ENCODE peak calls at places on chromosome 2, in ten cellular contexts. One of them, this sample, is unnamed. For H3K4me1, the result is how much of the 10 kb centered on the place peaks cover.

GRCh38 chr2:70706026-70706795 is 61.8 kb downstream of the ADD2 start:
- DNase-seq in A549: no peak
- DNase-seq in hepatocyte: no peak
- DNase-seq in GM23338: no peak
- DNase-seq in PC-3: no peak
- DNase-seq in mammary epithelial cell: no peak
- DNase-seq in neuronal stem cell: no peak
- DNase-seq in fibroblast of lung: no peak
- DNase-seq in H9: peak
- DNase-seq in GM23248: no peak
- DNase-seq in this sample: no peak

GRCh38 chr2:239950144-239950920 is 74.8 kb downstream of the NDUFA10 start:
- DNase-seq in A549: no peak
- DNase-seq in hepatocyte: no peak
- DNase-seq in GM23338: no peak
- DNase-seq in PC-3: no peak
- DNase-seq in mammary epithelial cell: no peak
- DNase-seq in neuronal stem cell: no peak
- DNase-seq in fibroblast of lung: no peak
- DNase-seq in H9: no peak
- DNase-seq in GM23248: no peak
- DNase-seq in this sample: no peak

GRCh38 chr2:188721231-188721630 is 252.9 kb upstream of the COL3A1 start:
- DNase-seq in A549: no peak
- DNase-seq in hepatocyte: peak
- DNase-seq in GM23338: no peak
- DNase-seq in PC-3: no peak
- DNase-seq in mammary epithelial cell: no peak
- DNase-seq in neuronal stem cell: no peak
- DNase-seq in fibroblast of lung: peak
- DNase-seq in H9: no peak
- DNase-seq in GM23248: peak
- DNase-seq in this sample: no peak

GRCh38 chr2:45184606-45185005 is 175.4 kb upstream of the SIX2 start:
- DNase-seq in A549: peak
- DNase-seq in hepatocyte: no peak
- DNase-seq in GM23338: no peak
- DNase-seq in PC-3: peak
- DNase-seq in mammary epithelial cell: peak
- DNase-seq in neuronal stem cell: no peak
- DNase-seq in fibroblast of lung: peak
- DNase-seq in H9: no peak
- DNase-seq in GM23248: peak
- DNase-seq in this sample: no peak

GRCh38 chr2:238727585-238728321 is 120.1 kb upstream of the TWIST2 start:
- DNase-seq in A549: no peak
- DNase-seq in hepatocyte: peak
- DNase-seq in GM23338: no peak
- DNase-seq in PC-3: no peak
- DNase-seq in mammary epithelial cell: no peak
- DNase-seq in neuronal stem cell: no peak
- DNase-seq in fibroblast of lung: peak
- DNase-seq in H9: no peak
- DNase-seq in GM23248: peak
- DNase-seq in this sample: no peak

GRCh38 chr2:7508220-7508943 is 591.2 kb downstream of the RNF144A start:
- DNase-seq in A549: no peak
- DNase-seq in hepatocyte: no peak
- DNase-seq in GM23338: no peak
- DNase-seq in PC-3: peak
- DNase-seq in mammary epithelial cell: no peak
- DNase-seq in neuronal stem cell: no peak
- DNase-seq in fibroblast of lung: no peak
- DNase-seq in H9: no peak
- DNase-seq in GM23248: peak
- DNase-seq in this sample: no peak

GRCh38 chr2:44171018-44171417 is 2.3 kb downstream of the PPM1B start:
- DNase-seq in A549: no peak
- DNase-seq in hepatocyte: peak
- DNase-seq in GM23338: no peak
- DNase-seq in PC-3: peak
- DNase-seq in mammary epithelial cell: peak
- DNase-seq in neuronal stem cell: no peak
- DNase-seq in fibroblast of lung: peak
- DNase-seq in H9: no peak
- DNase-seq in GM23248: peak
- DNase-seq in this sample: peak

GRCh38 chr2:74017181-74017580 is 32.5 kb downstream of the TET3 start:
- DNase-seq in A549: no peak
- DNase-seq in hepatocyte: no peak
- DNase-seq in GM23338: no peak
- DNase-seq in PC-3: no peak
- DNase-seq in mammary epithelial cell: no peak
- DNase-seq in neuronal stem cell: no peak
- DNase-seq in fibroblast of lung: no peak
- DNase-seq in H9: no peak
- DNase-seq in GM23248: no peak
- DNase-seq in this sample: no peak

GRCh38 chr2:125169022-125169763 is 1144.1 kb downstream of the CNTNAP5 start:
- DNase-seq in A549: no peak
- DNase-seq in hepatocyte: no peak
- DNase-seq in GM23338: no peak
- DNase-seq in PC-3: no peak
- DNase-seq in mammary epithelial cell: no peak
- DNase-seq in neuronal stem cell: no peak
- DNase-seq in fibroblast of lung: peak
- DNase-seq in H9: no peak
- DNase-seq in GM23248: no peak
- DNase-seq in this sample: no peak

GRCh38 chr2:106960633-106961205 is 74.8 kb upstream of the ST6GAL2 start:
- DNase-seq in A549: no peak
- DNase-seq in hepatocyte: no peak
- DNase-seq in GM23338: no peak
- DNase-seq in PC-3: no peak
- DNase-seq in mammary epithelial cell: no peak
- DNase-seq in neuronal stem cell: no peak
- DNase-seq in fibroblast of lung: no peak
- DNase-seq in H9: no peak
- DNase-seq in GM23248: no peak
- DNase-seq in this sample: peak

GRCh38 chr2:215436705-215437570 is 1.1 kb upstream of the FN1 start:
- DNase-seq in A549: no peak
- DNase-seq in hepatocyte: peak
- DNase-seq in GM23338: peak
- DNase-seq in PC-3: peak
- DNase-seq in mammary epithelial cell: no peak
- DNase-seq in neuronal stem cell: no peak
- DNase-seq in fibroblast of lung: peak
- DNase-seq in H9: peak
- DNase-seq in GM23248: peak
- DNase-seq in this sample: peak

GRCh38 chr2:85594715-85595377 is 699 bp upstream of the RNF181 start:
- DNase-seq in A549: no peak
- DNase-seq in hepatocyte: no peak
- DNase-seq in GM23338: no peak
- DNase-seq in PC-3: no peak
- DNase-seq in mammary epithelial cell: no peak
- DNase-seq in neuronal stem cell: no peak
- DNase-seq in fibroblast of lung: no peak
- DNase-seq in H9: no peak
- DNase-seq in GM23248: no peak
- DNase-seq in this sample: no peak

DNA sequence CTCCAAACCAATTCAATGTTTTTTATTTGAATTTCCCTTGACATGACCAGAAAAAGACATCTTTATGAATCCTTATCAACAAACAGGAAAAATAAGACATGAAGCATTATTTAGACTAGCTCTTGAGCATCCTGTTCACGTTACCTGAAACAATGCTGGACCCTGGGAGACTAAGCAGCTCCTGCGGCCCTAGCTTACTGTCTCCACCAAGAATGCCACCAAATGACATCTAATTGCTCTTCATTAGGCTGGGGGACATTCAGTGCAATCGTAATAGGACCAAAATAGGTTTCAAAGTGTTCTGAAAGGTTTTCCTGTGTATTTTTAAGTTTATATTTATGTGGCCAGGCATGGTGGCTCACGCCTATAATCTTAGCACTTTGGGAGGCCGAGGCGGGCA is 25.5 kb downstream of the NFE2L2 start:
- DNase-seq in A549: no peak
- DNase-seq in hepatocyte: no peak
- DNase-seq in GM23338: no peak
- DNase-seq in PC-3: no peak
- DNase-seq in mammary epithelial cell: no peak
- DNase-seq in neuronal stem cell: no peak
- DNase-seq in fibroblast of lung: no peak
- DNase-seq in H9: no peak
- DNase-seq in GM23248: no peak
- DNase-seq in this sample: no peak
- H3K4me1 ChIP-seq in A549: half or more
- H3K4me1 ChIP-seq in hepatocyte: half or more
- H3K4me1 ChIP-seq in GM23338: under half
- H3K4me1 ChIP-seq in PC-3: half or more
- H3K4me1 ChIP-seq in mammary epithelial cell: under half
- H3K4me1 ChIP-seq in neuronal stem cell: under half
- H3K4me1 ChIP-seq in fibroblast of lung: under half
- H3K4me1 ChIP-seq in H9: under half
- H3K4me1 ChIP-seq in GM23248: half or more
- H3K4me1 ChIP-seq in this sample: under half

DNA sequence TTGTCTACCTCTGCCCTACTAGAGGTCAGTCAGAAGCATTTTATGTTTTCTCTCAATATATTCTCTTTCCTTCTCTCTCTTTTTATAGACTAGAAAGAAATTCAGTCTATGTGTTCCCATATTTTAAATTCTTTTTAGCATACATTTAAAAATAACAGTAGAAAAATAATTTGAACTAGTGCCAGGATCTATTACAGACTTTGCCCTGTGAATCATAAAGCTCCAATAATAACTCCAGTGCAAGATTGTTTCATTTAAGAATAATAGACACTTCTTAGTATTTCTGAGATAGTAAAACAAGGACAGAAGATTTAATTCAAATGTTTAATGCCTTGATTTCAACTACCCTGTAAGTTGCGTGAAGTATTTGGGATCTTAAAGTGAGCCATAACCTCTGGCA is 60.1 kb downstream of the ITGB6 start:
- DNase-seq in A549: no peak
- DNase-seq in hepatocyte: no peak
- DNase-seq in GM23338: no peak
- DNase-seq in PC-3: no peak
- DNase-seq in mammary epithelial cell: no peak
- DNase-seq in neuronal stem cell: no peak
- DNase-seq in fibroblast of lung: peak
- DNase-seq in H9: no peak
- DNase-seq in GM23248: peak
- DNase-seq in this sample: no peak
- H3K27ac ChIP-seq in A549: no peak
- H3K27ac ChIP-seq in hepatocyte: no peak
- H3K27ac ChIP-seq in GM23338: no peak
- H3K27ac ChIP-seq in PC-3: no peak
- H3K27ac ChIP-seq in mammary epithelial cell: no peak
- H3K27ac ChIP-seq in neuronal stem cell: no peak
- H3K27ac ChIP-seq in fibroblast of lung: no peak
- H3K27ac ChIP-seq in H9: no peak
- H3K27ac ChIP-seq in GM23248: no peak
- H3K27ac ChIP-seq in this sample: no peak

GRCh38 chr2:197208029-197208428 is 102.6 kb downstream of the ANKRD44 start:
- DNase-seq in A549: no peak
- DNase-seq in hepatocyte: no peak
- DNase-seq in GM23338: no peak
- DNase-seq in PC-3: no peak
- DNase-seq in mammary epithelial cell: no peak
- DNase-seq in neuronal stem cell: no peak
- DNase-seq in fibroblast of lung: no peak
- DNase-seq in H9: no peak
- DNase-seq in GM23248: no peak
- DNase-seq in this sample: no peak

GRCh38 chr2:197207608-197208007 is 103.0 kb downstream of the ANKRD44 start:
- DNase-seq in A549: no peak
- DNase-seq in hepatocyte: no peak
- DNase-seq in GM23338: no peak
- DNase-seq in PC-3: no peak
- DNase-seq in mammary epithelial cell: no peak
- DNase-seq in neuronal stem cell: no peak
- DNase-seq in fibroblast of lung: no peak
- DNase-seq in H9: no peak
- DNase-seq in GM23248: no peak
- DNase-seq in this sample: no peak

GRCh38 chr2:197207106-197207505 is 103.5 kb downstream of the ANKRD44 start:
- DNase-seq in A549: no peak
- DNase-seq in hepatocyte: no peak
- DNase-seq in GM23338: no peak
- DNase-seq in PC-3: no peak
- DNase-seq in mammary epithelial cell: no peak
- DNase-seq in neuronal stem cell: no peak
- DNase-seq in fibroblast of lung: no peak
- DNase-seq in H9: no peak
- DNase-seq in GM23248: peak
- DNase-seq in this sample: peak

GRCh38 chr2:197204855-197205254 is 105.7 kb downstream of the ANKRD44 start:
- DNase-seq in A549: no peak
- DNase-seq in hepatocyte: no peak
- DNase-seq in GM23338: no peak
- DNase-seq in PC-3: no peak
- DNase-seq in mammary epithelial cell: no peak
- DNase-seq in neuronal stem cell: no peak
- DNase-seq in fibroblast of lung: peak
- DNase-seq in H9: no peak
- DNase-seq in GM23248: peak
- DNase-seq in this sample: no peak

GRCh38 chr2:197205590-197206215 is 104.9 kb downstream of the ANKRD44 start:
- DNase-seq in A549: no peak
- DNase-seq in hepatocyte: no peak
- DNase-seq in GM23338: no peak
- DNase-seq in PC-3: no peak
- DNase-seq in mammary epithelial cell: no peak
- DNase-seq in neuronal stem cell: no peak
- DNase-seq in fibroblast of lung: no peak
- DNase-seq in H9: no peak
- DNase-seq in GM23248: no peak
- DNase-seq in this sample: no peak
- H3K4me2 ChIP-seq in A549: no peak
- H3K4me2 ChIP-seq in hepatocyte: no peak
- H3K4me2 ChIP-seq in GM23338: no peak
- H3K4me2 ChIP-seq in PC-3: no peak
- H3K4me2 ChIP-seq in mammary epithelial cell: no peak
- H3K4me2 ChIP-seq in neuronal stem cell: no peak
- H3K4me2 ChIP-seq in fibroblast of lung: no peak
- H3K4me2 ChIP-seq in H9: no peak
- H3K4me2 ChIP-seq in GM23248: no peak
- H3K4me2 ChIP-seq in this sample: no peak

DNA sequence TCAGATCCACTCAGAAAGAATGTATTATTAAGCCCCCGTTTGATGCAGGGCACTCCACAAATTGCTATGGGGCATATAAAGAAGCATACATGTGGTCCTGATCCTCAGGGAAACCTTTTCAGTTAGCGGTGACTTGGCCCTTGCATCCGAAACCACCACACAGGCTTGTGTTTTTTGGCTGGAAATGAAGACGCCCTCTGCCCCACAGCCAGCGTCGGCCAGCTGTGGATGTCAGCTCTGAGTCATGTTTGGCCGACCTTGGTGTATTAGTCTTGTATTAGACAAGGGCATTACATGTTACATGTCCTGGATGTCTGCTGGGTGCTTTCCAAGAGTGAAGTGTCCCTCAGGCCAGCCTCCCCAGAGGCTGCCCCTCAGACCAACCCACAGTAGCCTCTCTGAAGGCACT is 107.6 kb upstream of the MAP3K20 start:
- DNase-seq in A549: no peak
- DNase-seq in hepatocyte: peak
- DNase-seq in GM23338: no peak
- DNase-seq in PC-3: peak
- DNase-seq in mammary epithelial cell: peak
- DNase-seq in neuronal stem cell: no peak
- DNase-seq in fibroblast of lung: peak
- DNase-seq in H9: no peak
- DNase-seq in GM23248: peak
- DNase-seq in this sample: no peak
- H3K4me1 ChIP-seq in A549: under half
- H3K4me1 ChIP-seq in hepatocyte: under half
- H3K4me1 ChIP-seq in GM23338: under half
- H3K4me1 ChIP-seq in PC-3: under half
- H3K4me1 ChIP-seq in mammary epithelial cell: under half
- H3K4me1 ChIP-seq in neuronal stem cell: under half
- H3K4me1 ChIP-seq in fibroblast of lung: under half
- H3K4me1 ChIP-seq in H9: under half
- H3K4me1 ChIP-seq in GM23248: under half
- H3K4me1 ChIP-seq in this sample: under half

This sample was measured in neural progenitor cell.